ENCODE peak calls at places on chromosomes 6 and 20, in four cellular contexts. One of them, this sample, is unnamed. For H3K4me1, the result is how much of the 10 kb centered on the place peaks cover.

GRCh38 chr20:25237610-25238318 is 10.1 kb upstream of the PYGB start:
- DNase-seq in breast epithelium: no peak
- DNase-seq in IMR-90: peak
- DNase-seq in PC-3: peak
- DNase-seq in this sample: peak

GRCh38 chr6:148313483-148313882 is 29.2 kb upstream of the SASH1 start:
- DNase-seq in breast epithelium: no peak
- DNase-seq in IMR-90: no peak
- DNase-seq in PC-3: no peak
- DNase-seq in this sample: no peak

GRCh38 chr6:3001773-3002293 is 2.1 kb downstream of the NQO2 start:
- DNase-seq in breast epithelium: no peak
- DNase-seq in IMR-90: peak
- DNase-seq in PC-3: peak
- DNase-seq in this sample: peak

GRCh38 chr20:3403741-3404140 is 3.7 kb downstream of the DNAAF9 start:
- DNase-seq in PC-3: no peak
- DNase-seq in IMR-90: no peak
- DNase-seq in breast epithelium: no peak
- DNase-seq in this sample: no peak

GRCh38 chr6:147802400-147802799 is 293.9 kb downstream of the SAMD5 start:
- DNase-seq in IMR-90: peak
- DNase-seq in PC-3: no peak
- DNase-seq in breast epithelium: no peak
- DNase-seq in this sample: no peak

GRCh38 chr6:142929751-142930358 is 15.1 kb downstream of the HIVEP2 start:
- DNase-seq in IMR-90: peak
- DNase-seq in PC-3: no peak
- DNase-seq in breast epithelium: no peak
- DNase-seq in this sample: no peak

GRCh38 chr20:36162272-36162966 is 7.9 kb downstream of the EPB41L1 start:
- DNase-seq in PC-3: no peak
- DNase-seq in breast epithelium: no peak
- DNase-seq in IMR-90: peak
- DNase-seq in this sample: no peak

GRCh38 chr6:36765190-36765941 is 67.7 kb downstream of the RAB44 start:
- DNase-seq in PC-3: no peak
- DNase-seq in breast epithelium: no peak
- DNase-seq in IMR-90: no peak
- DNase-seq in this sample: no peak

GRCh38 chr6:110597754-110598153 is 121.3 kb upstream of the SLC22A16 start:
- DNase-seq in IMR-90: no peak
- DNase-seq in breast epithelium: no peak
- DNase-seq in PC-3: no peak
- DNase-seq in this sample: no peak

GRCh38 chr20:2713285-2713684 is 20.7 kb downstream of the EBF4 start:
- DNase-seq in PC-3: peak
- DNase-seq in IMR-90: no peak
- DNase-seq in breast epithelium: no peak
- DNase-seq in this sample: no peak

GRCh38 chr6:154865291-154865690 is 129.8 kb upstream of the TIAM2 start:
- DNase-seq in IMR-90: peak
- DNase-seq in breast epithelium: no peak
- DNase-seq in PC-3: no peak
- DNase-seq in this sample: no peak

GRCh38 chr6:156795825-156796224 is 18.6 kb downstream of the ARID1B start:
- DNase-seq in IMR-90: peak
- DNase-seq in breast epithelium: no peak
- DNase-seq in PC-3: no peak
- DNase-seq in this sample: no peak
- H3K4me3 ChIP-seq in IMR-90: peak
- H3K4me3 ChIP-seq in breast epithelium: peak
- H3K4me3 ChIP-seq in PC-3: no peak
- H3K4me3 ChIP-seq in this sample: no peak

DNA sequence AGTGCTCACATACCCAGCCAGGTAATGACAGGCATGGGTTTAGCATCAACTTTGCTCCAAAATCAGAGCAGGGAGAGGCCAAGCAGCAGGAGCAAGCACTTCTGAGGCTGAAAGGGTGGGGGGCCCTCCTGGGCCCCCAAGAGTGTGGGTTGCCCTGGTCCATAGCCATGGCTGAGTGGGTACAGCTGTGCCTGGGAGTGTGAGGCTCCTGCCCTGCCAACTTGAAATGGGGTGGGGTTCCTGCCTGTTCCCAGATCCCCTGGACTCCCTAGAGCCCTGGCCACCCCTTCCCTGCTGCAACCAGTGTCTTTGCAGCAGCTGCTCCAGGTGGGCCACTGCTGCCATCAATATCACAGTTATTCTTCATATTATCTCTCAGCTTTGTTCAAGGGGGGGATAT is 1224.2 kb upstream of the GJE1 start:
- DNase-seq in PC-3: no peak
- DNase-seq in IMR-90: no peak
- DNase-seq in breast epithelium: no peak
- DNase-seq in this sample: no peak
- H3K4me1 ChIP-seq in PC-3: under half
- H3K4me1 ChIP-seq in IMR-90: under half
- H3K4me1 ChIP-seq in breast epithelium: under half
- H3K4me1 ChIP-seq in this sample: under half

DNA sequence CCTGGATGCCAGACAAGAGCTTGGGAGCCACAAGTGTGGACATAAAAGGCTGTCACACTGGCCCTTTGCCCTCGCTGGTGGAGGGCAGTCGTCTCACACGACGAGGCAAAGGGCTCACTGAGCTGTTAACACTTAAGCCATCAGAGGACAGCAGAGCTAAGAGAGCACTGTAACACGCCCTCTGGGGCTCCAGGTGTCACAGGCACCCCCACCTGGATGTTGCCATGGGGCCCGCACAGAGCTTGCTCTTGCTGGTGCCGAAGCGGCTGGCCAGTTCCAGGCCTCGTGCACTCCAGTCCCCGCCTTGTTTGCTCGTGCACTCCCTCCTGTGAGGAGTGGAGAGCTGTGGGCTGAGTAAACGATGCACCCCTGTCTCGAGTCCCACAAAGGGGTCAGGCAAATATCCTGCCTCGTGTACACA is 37.4 kb downstream of the SLC35D3 start:
- DNase-seq in breast epithelium: no peak
- DNase-seq in IMR-90: no peak
- DNase-seq in PC-3: no peak
- DNase-seq in this sample: no peak
- H3K4me3 ChIP-seq in breast epithelium: no peak
- H3K4me3 ChIP-seq in IMR-90: no peak
- H3K4me3 ChIP-seq in PC-3: no peak
- H3K4me3 ChIP-seq in this sample: no peak

GRCh38 chr20:34014878-34015277 is 21.2 kb downstream of the RALY start:
- DNase-seq in IMR-90: no peak
- DNase-seq in breast epithelium: no peak
- DNase-seq in PC-3: no peak
- DNase-seq in this sample: no peak

GRCh38 chr20:34015401-34016335 is 22.0 kb downstream of the RALY start:
- DNase-seq in breast epithelium: no peak
- DNase-seq in IMR-90: no peak
- DNase-seq in PC-3: no peak
- DNase-seq in this sample: no peak

GRCh38 chr20:34016736-34017135 is 23.0 kb downstream of the RALY start:
- DNase-seq in PC-3: no peak
- DNase-seq in breast epithelium: no peak
- DNase-seq in IMR-90: no peak
- DNase-seq in this sample: no peak

GRCh38 chr20:34017610-34018009 is 23.9 kb downstream of the RALY start:
- DNase-seq in breast epithelium: no peak
- DNase-seq in PC-3: peak
- DNase-seq in IMR-90: peak
- DNase-seq in this sample: no peak

GRCh38 chr20:34018166-34018565 is 24.5 kb downstream of the RALY start:
- DNase-seq in IMR-90: no peak
- DNase-seq in breast epithelium: no peak
- DNase-seq in PC-3: no peak
- DNase-seq in this sample: no peak
- H3K4me1 ChIP-seq in IMR-90: under half
- H3K4me1 ChIP-seq in breast epithelium: under half
- H3K4me1 ChIP-seq in PC-3: under half
- H3K4me1 ChIP-seq in this sample: half or more

GRCh38 chr6:52728394-52728793 is 34.9 kb downstream of the GSTA2 start:
- DNase-seq in breast epithelium: no peak
- DNase-seq in PC-3: peak
- DNase-seq in IMR-90: no peak
- DNase-seq in this sample: no peak

GRCh38 chr6:52729594-52729993 is 33.7 kb downstream of the GSTA2 start:
- DNase-seq in PC-3: no peak
- DNase-seq in breast epithelium: no peak
- DNase-seq in IMR-90: no peak
- DNase-seq in this sample: no peak

GRCh38 chr6:52726193-52726542 is 37.1 kb downstream of the GSTA2 start:
- DNase-seq in IMR-90: no peak
- DNase-seq in breast epithelium: no peak
- DNase-seq in PC-3: no peak
- DNase-seq in this sample: no peak

GRCh38 chr6:52726741-52727535 is 36.3 kb downstream of the GSTA2 start:
- DNase-seq in breast epithelium: no peak
- DNase-seq in PC-3: peak
- DNase-seq in IMR-90: no peak
- DNase-seq in this sample: no peak

GRCh38 chr6:52727908-52728307 is 35.4 kb downstream of the GSTA2 start:
- DNase-seq in breast epithelium: no peak
- DNase-seq in IMR-90: no peak
- DNase-seq in PC-3: no peak
- DNase-seq in this sample: no peak
- H3K4me3 ChIP-seq in breast epithelium: no peak
- H3K4me3 ChIP-seq in IMR-90: no peak
- H3K4me3 ChIP-seq in PC-3: no peak
- H3K4me3 ChIP-seq in this sample: no peak

GRCh38 chr6:8953310-8953709 is 518.0 kb upstream of the SLC35B3 start:
- DNase-seq in IMR-90: no peak
- DNase-seq in PC-3: no peak
- DNase-seq in breast epithelium: no peak
- DNase-seq in this sample: no peak

GRCh38 chr6:8958894-8959511 is 523.7 kb upstream of the SLC35B3 start:
- DNase-seq in PC-3: peak
- DNase-seq in breast epithelium: no peak
- DNase-seq in IMR-90: peak
- DNase-seq in this sample: no peak
- H3K4me1 ChIP-seq in PC-3: under half
- H3K4me1 ChIP-seq in breast epithelium: under half
- H3K4me1 ChIP-seq in IMR-90: under half
- H3K4me1 ChIP-seq in this sample: under half

DNA sequence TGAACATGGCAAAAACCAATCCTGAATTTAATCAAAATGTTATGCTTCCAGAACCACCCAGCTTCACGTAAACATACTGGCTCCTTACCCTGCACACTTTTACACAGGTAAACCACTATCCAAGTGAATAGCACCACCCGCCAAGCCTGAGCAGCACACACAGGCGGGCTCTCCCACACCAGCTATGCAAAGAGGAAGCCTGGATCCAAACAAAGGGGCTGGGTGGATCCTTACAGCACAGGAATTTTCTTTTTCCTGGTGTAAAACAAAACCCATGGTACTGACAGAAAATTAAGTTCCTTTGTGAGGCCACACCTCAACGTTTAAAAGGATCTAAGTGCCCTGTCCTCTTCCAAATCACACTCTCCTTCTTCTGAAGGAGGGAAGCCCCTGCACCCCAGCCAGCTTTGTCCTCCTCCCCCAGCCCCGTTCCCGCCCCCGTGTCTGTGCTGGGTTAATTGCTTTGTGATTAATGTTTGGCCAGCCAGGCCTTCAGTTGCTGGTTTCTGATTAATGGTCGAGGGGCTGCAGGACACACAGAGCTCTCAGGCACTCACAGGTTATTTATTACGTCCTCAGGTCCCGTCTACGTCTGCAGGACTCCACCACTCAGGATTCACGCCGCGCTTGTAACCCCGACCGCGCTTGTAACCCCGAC is 6.1 kb downstream of the DACT2 start:
- DNase-seq in PC-3: no peak
- DNase-seq in IMR-90: no peak
- DNase-seq in breast epithelium: no peak
- DNase-seq in this sample: no peak
- H3K4me3 ChIP-seq in PC-3: no peak
- H3K4me3 ChIP-seq in IMR-90: no peak
- H3K4me3 ChIP-seq in breast epithelium: no peak
- H3K4me3 ChIP-seq in this sample: no peak

DNA sequence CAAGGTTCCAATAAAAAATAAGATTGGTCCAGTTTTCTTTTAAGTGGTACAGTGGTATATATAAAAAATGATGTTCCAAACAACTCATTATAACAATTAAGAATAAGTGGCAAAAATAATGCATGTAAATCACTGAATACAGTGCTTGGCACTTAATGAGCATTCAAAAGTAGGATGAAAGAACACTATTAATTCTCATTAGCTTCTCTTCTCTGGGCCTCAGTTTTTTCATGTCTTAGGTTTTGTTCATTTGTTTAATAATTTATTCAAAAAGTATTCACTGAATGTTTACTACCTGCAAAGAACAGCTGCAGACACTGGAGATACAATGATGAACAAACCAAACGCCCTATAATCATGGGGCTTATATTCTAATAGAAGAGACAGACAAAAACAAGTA is 21.1 kb downstream of the BCL2L1 start:
- DNase-seq in PC-3: no peak
- DNase-seq in breast epithelium: no peak
- DNase-seq in IMR-90: no peak
- DNase-seq in this sample: no peak
- H3K4me1 ChIP-seq in PC-3: half or more
- H3K4me1 ChIP-seq in breast epithelium: under half
- H3K4me1 ChIP-seq in IMR-90: under half
- H3K4me1 ChIP-seq in this sample: half or more

This sample was measured in gastrocnemius medialis.